ENCODE peak calls at places on chromosomes 4 and X, in five cellular contexts. L is B cell, S is heart left ventricle, O is tibial nerve, Y is astrocyte. R is an unnamed sample.

GRCh38 chr4:154086247-154086646 is 297.4 kb upstream of the SFRP2 start:
- DNase-seq in L (no peak), S (no peak), O (no peak), Y (no peak), R (no peak)

GRCh38 chr4:53682196-53682595 is 90.9 kb upstream of the LNX1 start:
- DNase-seq in L (no peak), S (no peak), O (no peak), Y (peak), R (no peak)

GRCh38 chrX:124263743-124264142 is 68.7 kb upstream of the TEX13D start:
- DNase-seq in L (no peak), S (no peak), O (no peak), Y (no peak), R (no peak)

GRCh38 chrX:15310117-15310516 is 5.3 kb downstream of the ASB11 start:
- DNase-seq in L (no peak), S (no peak), O (peak), Y (peak), R (no peak)

GRCh38 chr4:89939464-89939863 is 44.8 kb downstream of the MMRN1 start:
- DNase-seq in L (no peak), S (no peak), O (no peak), Y (no peak), R (no peak)

GRCh38 chrX:14095702-14096101 is 66.0 kb upstream of the GEMIN8 start:
- DNase-seq in L (peak), S (no peak), O (peak), Y (peak), R (no peak)

GRCh38 chr4:83364312-83364711 is 29.7 kb upstream of the HPSE start:
- DNase-seq in L (no peak), S (no peak), O (no peak), Y (no peak), R (no peak)

GRCh38 chr4:133624744-133625143 is 475.6 kb downstream of the PCDH10 start:
- DNase-seq in L (no peak), S (no peak), O (no peak), Y (no peak), R (no peak)

GRCh38 chr4:167233523-167234387 is 539 bp downstream of the SPOCK3 start:
- DNase-seq in L (peak), S (no peak), O (no peak), Y (peak), R (no peak)

GRCh38 chr4:184039963-184040383 is 134.9 kb downstream of the STOX2 start:
- DNase-seq in L (no peak), S (peak), O (no peak), Y (no peak), R (no peak)

GRCh38 chr4:2753444-2753843 is 2.7 kb downstream of the TNIP2 start:
- DNase-seq in L (no peak), S (no peak), O (no peak), Y (no peak), R (no peak)

GRCh38 chr4:173990126-173990878 is 293.2 kb downstream of the FBXO8 start:
- DNase-seq in L (no peak), S (no peak), O (no peak), Y (peak), R (no peak)

GRCh38 chrX:154600962-154601374 is 16.0 kb downstream of the CTAG1A start:
- DNase-seq in L (no peak), S (no peak), O (no peak), Y (peak), R (no peak)

GRCh38 chr4:13547563-13548041 is 3.3 kb upstream of the NKX3-2 start:
- DNase-seq in L (peak), S (peak), O (no peak), Y (no peak), R (no peak)

GRCh38 chr4:99013402-99013843 is 17.9 kb downstream of the METAP1 start:
- DNase-seq in L (no peak), S (no peak), O (no peak), Y (peak), R (no peak)

GRCh38 chr4:185469539-185470154 is 1.9 kb downstream of the CCDC110 start:
- DNase-seq in L (peak), S (no peak), O (no peak), Y (no peak), R (no peak)

GRCh38 chr4:173461170-173461569 is 62.3 kb upstream of the SCRG1 start:
- DNase-seq in L (no peak), S (no peak), O (no peak), Y (peak), R (no peak)

GRCh38 chrX:147738260-147738659 is 173.5 kb upstream of the FMR1 start:
- DNase-seq in L (no peak), S (no peak), O (no peak), Y (no peak), R (no peak)

GRCh38 chr4:55553442-55553841 is 6.7 kb upstream of the CLOCK start:
- DNase-seq in L (peak), S (no peak), O (peak), Y (peak), R (no peak)

GRCh38 chr4:65954416-65954815 is 284.1 kb upstream of the EPHA5 start:
- DNase-seq in L (no peak), S (no peak), O (no peak), Y (no peak), R (no peak)

GRCh38 chr4:107548211-107548905 is 171.7 kb downstream of the PAPSS1 start:
- DNase-seq in L (no peak), S (no peak), O (no peak), Y (peak), R (no peak)

GRCh38 chrX:130393451-130394074 is 8.1 kb upstream of the GPR119 start:
- DNase-seq in L (no peak), S (no peak), O (peak), Y (peak), R (no peak)

GRCh38 chr4:40685300-40685699 is 55.6 kb upstream of the RBM47 start:
- DNase-seq in L (no peak), S (no peak), O (no peak), Y (peak), R (no peak)

GRCh38 chrX:47351706-47352105 is 18.7 kb upstream of the ZNF157 start:
- DNase-seq in L (no peak), S (no peak), O (no peak), Y (peak), R (no peak)

GRCh38 chr4:138449938-138450337 is 207.8 kb upstream of the SLC7A11 start:
- DNase-seq in L (no peak), S (no peak), O (no peak), Y (peak), R (no peak)

GRCh38 chr4:54539500-54540029 is 118.2 kb upstream of the KIT start:
- DNase-seq in L (peak), S (peak), O (no peak), Y (peak), R (no peak)

GRCh38 chrX:136712631-136713030 is 64.7 kb downstream of the CD40LG start:
- DNase-seq in L (no peak), S (no peak), O (no peak), Y (no peak), R (no peak)

GRCh38 chrX:136710324-136710951 is 62.5 kb downstream of the CD40LG start:
- DNase-seq in L (peak), S (no peak), O (no peak), Y (no peak), R (no peak)

GRCh38 chrX:136708348-136708747 is 60.4 kb downstream of the CD40LG start:
- DNase-seq in L (no peak), S (no peak), O (no peak), Y (no peak), R (no peak)

GRCh38 chrX:136714626-136715599 is 65.8 kb downstream of the ARHGEF6 start:
- DNase-seq in L (peak), S (no peak), O (no peak), Y (no peak), R (no peak)

DNA sequence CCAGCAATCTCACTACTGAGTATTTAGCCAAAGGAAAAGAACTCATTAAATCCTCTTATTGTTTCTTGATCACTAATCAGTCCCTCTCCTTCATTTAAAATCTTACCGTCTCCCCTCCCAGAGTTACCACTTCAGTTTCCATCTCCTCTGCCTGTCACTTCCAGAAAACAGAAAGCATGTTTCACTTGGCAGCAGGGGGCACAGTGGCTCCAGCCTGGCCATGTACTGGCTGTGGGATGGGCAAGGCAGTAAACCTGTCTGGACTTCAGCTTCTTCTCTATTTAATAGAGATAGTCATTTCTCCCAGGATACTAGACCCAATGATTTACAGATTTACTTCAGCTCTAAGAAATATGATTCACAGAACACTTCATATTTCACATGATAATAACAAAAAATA is 63.2 kb downstream of the CD40LG start:
- DNase-seq in L (peak), S (peak), O (peak), Y (no peak), R (no peak)
- TF ChIP-seq CTCF in L (no peak), S (no peak), O (peak), Y (peak), R (no peak)

GRCh38 chrX:133307094-133307493 is 88.9 kb upstream of the TFDP3 start:
- DNase-seq in L (no peak), S (no peak), O (no peak), Y (no peak), R (no peak)
- TF ChIP-seq CTCF in L (no peak), S (no peak), O (no peak), Y (no peak), R (no peak)

DNA sequence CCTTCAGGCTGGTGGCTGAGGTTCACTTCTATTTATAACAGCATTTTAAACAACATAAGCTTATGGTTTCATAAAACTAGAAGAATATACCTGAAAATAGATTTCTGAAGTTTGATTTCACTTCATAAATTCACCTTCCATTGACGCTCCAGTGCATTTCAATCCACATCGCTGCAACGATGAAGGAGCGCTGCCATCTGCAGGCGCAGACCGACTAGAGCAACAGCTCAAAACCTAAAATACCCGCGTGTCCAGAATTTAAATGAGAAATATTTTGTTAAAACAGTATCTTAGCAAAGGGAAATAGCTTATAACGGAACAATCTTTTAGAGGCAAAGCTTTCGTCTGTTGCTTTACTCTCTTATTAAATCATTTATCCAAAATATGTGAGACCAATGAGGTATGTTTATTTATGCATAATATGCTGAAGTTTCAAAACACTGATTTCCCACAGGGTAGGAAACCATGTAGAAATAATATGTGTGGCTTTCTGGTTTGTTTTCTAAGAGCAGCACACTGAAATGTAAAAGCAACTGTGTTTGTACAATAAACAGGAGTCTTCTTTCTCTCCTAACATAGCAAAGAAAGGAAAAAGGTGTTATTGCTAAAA is 816.4 kb upstream of the FRG1 start:
- DNase-seq in L (no peak), S (no peak), O (peak), Y (peak), R (no peak)
- TF ChIP-seq CTCF in L (no peak), S (peak), O (peak), Y (peak), R (no peak)

GRCh38 chr4:81409836-81410235 is 61.9 kb downstream of the RASGEF1B start:
- DNase-seq in L (no peak), S (no peak), O (no peak), Y (no peak), R (no peak)

GRCh38 chr4:81407726-81408125 is 64.0 kb downstream of the RASGEF1B start:
- DNase-seq in L (no peak), S (no peak), O (no peak), Y (no peak), R (no peak)

GRCh38 chr4:81408341-81408740 is 63.4 kb downstream of the RASGEF1B start:
- DNase-seq in L (no peak), S (no peak), O (no peak), Y (no peak), R (no peak)

GRCh38 chr4:81405900-81406401 is 65.8 kb downstream of the RASGEF1B start:
- DNase-seq in L (peak), S (no peak), O (peak), Y (peak), R (no peak)

GRCh38 chr4:81404294-81404693 is 67.4 kb downstream of the RASGEF1B start:
- DNase-seq in L (no peak), S (no peak), O (no peak), Y (no peak), R (no peak)
- TF ChIP-seq CTCF in L (no peak), S (no peak), O (no peak), Y (no peak), R (no peak)

DNA sequence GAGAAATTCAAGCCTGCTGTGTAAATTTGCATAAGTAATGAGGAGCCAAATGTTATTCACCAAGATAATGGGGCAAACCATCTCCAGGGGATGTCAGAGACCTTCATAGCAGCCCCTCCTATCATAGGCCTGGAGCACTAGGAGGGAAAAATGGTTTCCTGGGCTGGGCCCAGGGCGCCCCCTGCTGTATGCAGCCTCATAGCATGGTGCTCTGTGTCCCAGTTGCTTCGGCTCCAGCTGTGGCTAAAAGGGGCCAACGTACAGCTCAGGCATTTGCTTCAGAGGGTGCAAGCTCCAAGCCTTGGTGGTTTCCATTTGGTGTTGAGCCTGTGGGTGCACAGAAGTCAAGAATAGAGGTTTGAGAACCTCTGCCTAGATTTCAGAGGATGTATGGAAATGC is 859.3 kb downstream of the RPA4 start:
- DNase-seq in L (peak), S (no peak), O (no peak), Y (no peak), R (no peak)
- TF ChIP-seq CTCF in L (no peak), S (no peak), O (peak), Y (no peak), R (no peak)

GRCh38 chrX:43556207-43556606 is 99.9 kb upstream of the MAOA start:
- DNase-seq in L (no peak), S (no peak), O (no peak), Y (no peak), R (no peak)

GRCh38 chrX:43552703-43553102 is 103.4 kb upstream of the MAOA start:
- DNase-seq in L (no peak), S (no peak), O (no peak), Y (no peak), R (no peak)

GRCh38 chrX:43552166-43552565 is 103.9 kb upstream of the MAOA start:
- DNase-seq in L (no peak), S (no peak), O (no peak), Y (no peak), R (no peak)

DNA sequence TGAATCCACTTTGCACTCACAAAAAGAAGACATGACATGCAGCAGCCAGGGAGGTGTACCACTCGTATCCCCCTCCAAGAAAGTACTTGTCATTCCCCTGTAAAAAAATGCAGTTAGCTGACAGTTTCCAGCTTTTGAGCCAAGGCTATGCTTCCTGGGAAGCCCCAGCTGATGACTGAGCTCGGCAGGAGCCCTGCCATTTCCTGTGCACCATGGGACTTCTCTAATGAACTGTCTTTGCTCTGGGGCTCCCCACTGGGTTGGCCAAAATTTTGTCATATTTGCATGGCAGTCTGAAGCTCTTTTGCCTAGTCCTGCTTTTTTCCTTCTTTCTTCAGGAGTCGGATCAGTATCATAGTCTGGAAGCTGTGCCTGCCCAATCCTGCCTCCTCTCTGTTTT is 104.5 kb upstream of the MAOA start:
- DNase-seq in L (no peak), S (no peak), O (no peak), Y (no peak), R (no peak)
- TF ChIP-seq CTCF in L (no peak), S (no peak), O (no peak), Y (no peak), R (no peak)

GRCh38 chrX:30935985-30936384 is 46.9 kb upstream of the TAB3 start:
- DNase-seq in L (no peak), S (no peak), O (no peak), Y (no peak), R (no peak)
- TF ChIP-seq CTCF in L (no peak), S (no peak), O (no peak), Y (no peak), R (no peak)

DNA sequence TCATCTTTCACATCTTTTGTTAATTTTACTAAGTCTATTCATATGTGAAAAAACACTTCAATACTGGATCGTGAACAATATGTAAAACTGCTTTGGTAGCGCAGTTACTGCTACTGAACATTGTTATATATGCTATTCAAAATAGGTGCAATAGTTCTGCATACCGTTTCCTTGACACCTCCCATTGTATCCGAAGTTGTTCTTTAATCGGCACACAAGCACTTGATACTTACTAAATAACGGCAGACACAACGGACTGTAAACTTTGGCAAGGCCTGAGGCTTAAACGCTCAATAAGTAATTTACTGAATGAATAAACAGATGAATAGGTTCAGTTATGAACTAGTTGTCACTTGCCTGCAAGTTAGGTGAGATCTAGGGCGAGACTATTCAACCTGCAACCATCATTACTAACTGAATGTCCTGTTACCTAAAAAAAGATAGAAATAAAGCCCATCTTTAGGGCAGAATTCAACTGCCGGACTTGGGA is 620 bp downstream of the ANAPC10 start:
- DNase-seq in L (peak), S (no peak), O (no peak), Y (no peak), R (no peak)
- TF ChIP-seq CTCF in L (no peak), S (no peak), O (no peak), Y (no peak), R (no peak)

R was measured in natural killer cell.